ENCODE peak calls at places on chromosomes 1 and 21, in five cellular contexts. U, O, L, D and T are unnamed samples.

GRCh38 chr1:40385437-40386310 is 12.1 kb downstream of the SMAP2 start:
- DNase-seq in D (no peak), O (peak; percentile 43), U (no peak), L (no peak), T (no peak)

GRCh38 chr1:74733616-74734484 is 898 bp downstream of the TYW3 start:
- DNase-seq in L (no peak), U (no peak), O (peak; percentile 15), D (peak; percentile 45), T (peak; percentile 27)

GRCh38 chr1:117671781-117672501 is 66.1 kb downstream of the TENT5C start:
- DNase-seq in L (peak; percentile 74), U (no peak), O (peak; percentile 67), D (peak; percentile 66), T (no peak)

GRCh38 chr21:38758815-38759214 is 46.9 kb upstream of the ETS2 start:
- DNase-seq in D (no peak), L (no peak), O (no peak), U (no peak), T (no peak)

GRCh38 chr1:85343612-85344255 is 67.3 kb upstream of the BCL10 start:
- DNase-seq in D (no peak), O (no peak), U (no peak), L (no peak), T (no peak)

GRCh38 chr21:45586289-45586858 is 44.1 kb upstream of the SLC19A1 start:
- DNase-seq in O (no peak), L (no peak), U (no peak), D (no peak), T (no peak)

GRCh38 chr1:206924549-206925115 is 2.9 kb upstream of the FCMR start:
- DNase-seq in O (no peak), D (no peak), L (no peak), U (no peak), T (no peak)

GRCh38 chr1:47575855-47576757 is 138.3 kb downstream of the FOXD2 start:
- DNase-seq in L (no peak), U (no peak), O (no peak), D (no peak), T (no peak)

GRCh38 chr1:98323906-98324358 is 337.6 kb upstream of the SNX7 start:
- DNase-seq in L (no peak), D (no peak), U (no peak), O (peak; percentile 19), T (peak; percentile 27)

GRCh38 chr1:98321191-98321590 is 340.3 kb upstream of the SNX7 start:
- DNase-seq in O (no peak), L (no peak), D (no peak), U (no peak), T (no peak)

GRCh38 chr1:98323396-98323795 is 338.1 kb upstream of the SNX7 start:
- DNase-seq in L (no peak), D (no peak), O (no peak), U (no peak), T (peak; percentile 80)

GRCh38 chr1:98325646-98326441 is 335.7 kb upstream of the SNX7 start:
- DNase-seq in L (peak; percentile 58), O (peak; percentile 54), U (peak; percentile 68), D (no peak), T (peak; percentile 81)

GRCh38 chr1:98322966-98323365 is 338.6 kb upstream of the SNX7 start:
- DNase-seq in L (no peak), U (no peak), D (no peak), O (no peak), T (no peak)
- H3K27ac ChIP-seq in L (no peak overlapping the region), U (peak overlapping the region; percentile 15), D (no peak overlapping the region), O (no peak overlapping the region), T (peak overlapping the region; percentile 98)

DNA sequence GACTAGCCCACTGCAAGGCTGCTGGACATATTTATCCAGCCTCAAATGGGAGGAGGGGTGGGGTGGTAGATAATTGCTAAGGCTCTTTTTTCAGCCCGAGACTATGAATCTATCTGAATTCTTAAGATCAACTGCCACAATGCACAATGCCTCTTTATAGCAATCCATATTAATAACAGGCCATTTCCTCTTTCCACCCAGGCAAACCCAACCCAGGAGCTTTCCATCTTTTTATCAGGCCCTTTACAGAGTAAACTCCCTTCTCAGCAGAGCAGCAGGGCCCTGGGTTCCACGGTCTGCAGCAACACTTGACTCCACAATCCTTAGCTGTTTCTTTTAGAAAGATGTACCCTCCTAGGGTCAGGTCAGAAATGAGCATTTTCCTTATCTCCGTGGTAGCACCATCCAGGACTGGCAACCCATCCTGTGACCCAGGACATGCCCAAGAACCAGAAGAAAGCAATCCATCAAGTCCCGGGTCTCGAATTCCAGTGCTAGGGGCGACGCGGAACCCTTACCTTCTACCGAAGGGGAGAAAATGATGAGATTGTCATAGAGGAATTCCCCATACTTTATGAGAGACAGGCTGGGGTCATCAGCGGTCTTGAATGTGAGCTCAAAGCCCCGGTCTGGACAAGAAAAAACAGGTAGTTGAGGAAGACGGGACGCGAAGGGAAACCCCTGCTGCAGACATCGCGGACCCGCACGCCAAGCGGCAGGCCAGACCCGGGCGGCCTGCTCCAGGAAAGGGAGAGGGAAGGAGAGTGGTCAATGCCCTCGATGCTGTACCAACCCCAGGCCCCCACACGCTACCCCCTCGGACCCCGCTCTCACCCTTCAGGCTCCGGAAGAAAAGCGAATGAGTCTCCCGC is 570 bp downstream of the DDOST start:
- DNase-seq in L (no peak), U (no peak), O (no peak), D (no peak), T (no peak)
- H3K27ac ChIP-seq in L (peak overlapping the region; percentile 74), U (no peak overlapping the region), O (peak overlapping the region; percentile 86), D (no peak overlapping the region), T (peak overlapping the region; percentile 38)

GRCh38 chr1:2258996-2259395 is 30.9 kb downstream of the SKI start:
- DNase-seq in U (peak; percentile 35), L (no peak), D (no peak), O (no peak), T (no peak)
- H3K27ac ChIP-seq in U (no peak overlapping the region), L (no peak overlapping the region), D (no peak overlapping the region), O (no peak overlapping the region), T (no peak overlapping the region)

GRCh38 chr1:3004285-3005205 is 16.7 kb upstream of the ACTRT2 start:
- DNase-seq in D (no peak), O (no peak), L (no peak), U (peak; percentile 41), T (no peak)

GRCh38 chr1:3003039-3003940 is 18.0 kb upstream of the ACTRT2 start:
- DNase-seq in O (no peak), U (peak; percentile 70), D (no peak), L (peak; percentile 54), T (no peak)

GRCh38 chr1:3003941-3004270 is 17.4 kb upstream of the ACTRT2 start:
- DNase-seq in U (no peak), O (no peak), L (peak; percentile 54), D (no peak), T (no peak)

GRCh38 chr1:3007298-3008147 is 13.7 kb upstream of the ACTRT2 start:
- DNase-seq in O (no peak), D (no peak), L (no peak), U (no peak), T (no peak)

DNA sequence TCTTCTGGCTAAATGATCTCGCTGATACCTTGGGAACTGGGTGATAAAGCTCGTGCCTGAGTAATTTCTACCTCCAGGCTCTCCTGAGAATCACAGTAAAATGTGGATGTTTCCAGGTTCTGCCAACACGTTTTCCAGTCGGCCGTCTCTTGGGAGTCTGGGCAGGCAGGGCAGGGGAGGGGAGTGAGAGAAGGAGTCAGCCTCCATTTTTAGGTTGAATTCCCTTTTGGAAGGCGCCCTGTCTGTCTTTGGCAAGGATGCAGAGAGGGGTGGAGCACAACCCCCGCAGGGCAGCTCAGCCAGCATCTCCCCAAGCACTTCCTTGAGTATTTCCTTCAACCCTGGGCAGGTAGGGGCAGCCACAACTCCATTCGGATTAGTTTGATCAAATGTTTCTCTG is 15.5 kb upstream of the ACTRT2 start:
- DNase-seq in O (peak; percentile 4), U (peak; percentile 17), L (no peak), D (no peak), T (no peak)
- H3K27ac ChIP-seq in O (no peak overlapping the region), U (no peak overlapping the region), L (no peak overlapping the region), D (no peak overlapping the region), T (no peak overlapping the region)

GRCh38 chr1:111882537-111882936 is 106.9 kb downstream of the KCND3 start:
- DNase-seq in O (no peak), D (no peak), U (no peak), L (no peak), T (no peak)

GRCh38 chr1:111882986-111883560 is 106.4 kb downstream of the KCND3 start:
- DNase-seq in U (no peak), L (no peak), O (no peak), D (no peak), T (no peak)

GRCh38 chr1:111879086-111879485 is 110.4 kb downstream of the KCND3 start:
- DNase-seq in O (no peak), D (no peak), L (no peak), U (no peak), T (peak; percentile 24)

GRCh38 chr1:111878649-111879048 is 110.8 kb downstream of the KCND3 start:
- DNase-seq in D (no peak), L (no peak), O (no peak), U (no peak), T (peak; percentile 22)

GRCh38 chr1:111880866-111881837 is 108.3 kb downstream of the KCND3 start:
- DNase-seq in U (no peak), O (peak; percentile 12), L (no peak), D (no peak), T (no peak)
- H3K27ac ChIP-seq in U (no peak overlapping the region), O (peak overlapping the region; percentile 1), L (no peak overlapping the region), D (no peak overlapping the region), T (no peak overlapping the region)

GRCh38 chr1:201726700-201727099 is 102.3 kb upstream of the IPO9 start:
- DNase-seq in U (no peak), O (no peak), L (no peak), D (no peak), T (no peak)

GRCh38 chr1:201724760-201725105 is 104.2 kb upstream of the IPO9 start:
- DNase-seq in D (no peak), L (no peak), U (no peak), O (no peak), T (no peak)

GRCh38 chr1:201721131-201722049 is 107.6 kb upstream of the IPO9 start:
- DNase-seq in L (no peak), D (no peak), O (no peak), U (no peak), T (no peak)

GRCh38 chr1:201720522-201720844 is 108.5 kb upstream of the IPO9 start:
- DNase-seq in U (no peak), O (no peak), D (no peak), L (no peak), T (no peak)

GRCh38 chr1:201724039-201724759 is 104.8 kb upstream of the IPO9 start:
- DNase-seq in D (no peak), U (no peak), O (no peak), L (no peak), T (no peak)
- H3K27ac ChIP-seq in D (peak overlapping the region; percentile 61), U (peak overlapping the region; percentile 79), O (peak overlapping the region; percentile 67), L (no peak overlapping the region), T (no peak overlapping the region)